ENCODE peak calls at places on chromosomes 16 and 17, in eight cellular contexts. X is coronary artery, U is tibial artery, T is lung, J is brain microvascular endothelial cell, M is GM12878, S is SK-N-SH, Y is psoas muscle. R is an unnamed sample.

GRCh38 chr17:7686221-7687071 is 844 bp downstream of the TP53 start:
- DNase-seq in U (peak), S (peak), T (peak), Y (peak), M (peak), J (peak), X (peak), R (peak)

GRCh38 chr17:17346428-17347233 is 43.5 kb downstream of the NT5M start:
- DNase-seq in U (peak), J (no peak), S (peak), X (peak), T (no peak), M (no peak), Y (no peak), R (no peak)

GRCh38 chr16:77212736-77213541 is 13.7 kb downstream of the SYCE1L start:
- DNase-seq in T (peak), S (peak), Y (peak), M (no peak), J (no peak), U (no peak), X (no peak), R (no peak)

GRCh38 chr16:868386-868755 is 67.8 kb upstream of the GNG13 start:
- DNase-seq in J (no peak), U (no peak), T (no peak), Y (peak), M (no peak), S (no peak), X (no peak), R (no peak)

GRCh38 chr17:39676198-39676819 is 8.1 kb downstream of the PNMT start:
- DNase-seq in X (no peak), M (peak), T (peak), U (peak), S (no peak), Y (peak), J (no peak), R (no peak)

GRCh38 chr16:84919751-84920150 is 91.6 kb downstream of the ZDHHC7 start:
- DNase-seq in U (no peak), T (no peak), X (no peak), Y (peak), S (no peak), M (no peak), J (no peak), R (no peak)

GRCh38 chr17:53492532-53492931 is 330.2 kb upstream of the KIF2B start:
- DNase-seq in M (no peak), Y (no peak), T (no peak), S (no peak), X (no peak), J (no peak), U (no peak), R (no peak)

GRCh38 chr16:83200005-83200779 is 573.4 kb downstream of the CDH13 start:
- DNase-seq in S (no peak), X (no peak), J (no peak), U (no peak), Y (peak), T (no peak), M (no peak), R (no peak)

GRCh38 chr17:14926526-14927122 is 338.5 kb downstream of the PMP22 start:
- DNase-seq in U (no peak), S (peak), M (no peak), X (no peak), T (peak), J (peak), Y (no peak), R (no peak)

GRCh38 chr17:79830303-79830702 is 8.9 kb downstream of the CBX4 start:
- DNase-seq in T (no peak), S (no peak), X (no peak), Y (no peak), J (no peak), U (no peak), M (no peak), R (no peak)

GRCh38 chr17:7444682-7445010 is 215 bp upstream of the CHRNB1 start:
- DNase-seq in U (no peak), X (no peak), Y (no peak), S (no peak), J (no peak), M (no peak), T (no peak), R (no peak)

GRCh38 chr16:10949424-10949970 is 5.1 kb downstream of the CLEC16A start:
- DNase-seq in T (no peak), Y (no peak), J (no peak), S (no peak), X (no peak), U (no peak), M (peak), R (no peak)

GRCh38 chr17:49567871-49568694 is 7.6 kb upstream of the NXPH3 start:
- DNase-seq in Y (peak), S (peak), U (peak), T (peak), M (no peak), X (peak), J (peak), R (peak)

GRCh38 chr17:60959011-60959410 is 281.4 kb downstream of the BCAS3 start:
- DNase-seq in U (no peak), X (no peak), T (no peak), Y (no peak), J (peak), M (no peak), S (no peak), R (no peak)

GRCh38 chr17:75549246-75550138 is 24.0 kb downstream of the LLGL2 start:
- DNase-seq in T (peak), J (no peak), S (no peak), U (no peak), X (no peak), Y (no peak), M (no peak), R (no peak)

GRCh38 chr16:55532227-55532626 is 23.4 kb downstream of the LPCAT2 start:
- DNase-seq in M (no peak), Y (no peak), U (no peak), J (no peak), X (no peak), T (no peak), S (no peak), R (no peak)

GRCh38 chr17:82611140-82612058 is 36.8 kb downstream of the WDR45B start:
- DNase-seq in X (no peak), S (peak), T (no peak), M (no peak), Y (peak), U (no peak), J (no peak), R (no peak)

GRCh38 chr17:9456265-9456664 is 119.4 kb downstream of the STX8 start:
- DNase-seq in Y (no peak), J (no peak), S (no peak), T (no peak), X (no peak), U (no peak), M (no peak), R (no peak)

GRCh38 chr17:65797809-65798208 is 236.4 kb upstream of the AXIN2 start:
- DNase-seq in S (peak), X (no peak), Y (no peak), M (no peak), U (no peak), T (no peak), J (no peak), R (no peak)

GRCh38 chr16:49491736-49492089 is 118.1 kb downstream of the C16orf78 start:
- DNase-seq in M (no peak), S (no peak), U (peak), Y (peak), X (no peak), T (no peak), J (no peak), R (no peak)

GRCh38 chr17:77316651-77317050 is 175.9 kb downstream of the SEC14L1 start:
- DNase-seq in M (no peak), U (no peak), X (peak), Y (no peak), S (no peak), T (no peak), J (no peak), R (no peak)

GRCh38 chr17:49180303-49180702 is 30.1 kb downstream of the GNGT2 start:
- DNase-seq in T (peak), Y (peak), S (peak), U (peak), X (no peak), M (peak), J (peak), R (no peak)

GRCh38 chr16:50366126-50366525 is 2.7 kb downstream of the BRD7 start:
- DNase-seq in S (no peak), X (no peak), M (no peak), Y (no peak), T (no peak), U (no peak), J (no peak), R (no peak)

GRCh38 chr16:57610611-57611010 is 17.8 kb upstream of the ADGRG1 start:
- DNase-seq in T (no peak), S (no peak), J (no peak), U (no peak), Y (no peak), M (no peak), X (no peak), R (no peak)

GRCh38 chr16:871562-872330 is 71.2 kb upstream of the GNG13 start:
- DNase-seq in U (no peak), X (no peak), J (no peak), S (no peak), M (no peak), T (no peak), Y (peak), R (no peak)

GRCh38 chr17:27366438-27366837 is 72.5 kb downstream of the WSB1 start:
- DNase-seq in X (no peak), J (no peak), S (no peak), T (no peak), M (no peak), Y (no peak), U (no peak), R (no peak)

GRCh38 chr17:82353484-82353883 is 5.6 kb upstream of the TEX19 start:
- DNase-seq in X (no peak), S (no peak), T (no peak), J (no peak), M (no peak), Y (peak), U (no peak), R (no peak)

GRCh38 chr17:49358638-49359247 is 3.3 kb downstream of the ZNF652 start:
- DNase-seq in S (no peak), M (peak), X (no peak), T (no peak), U (no peak), J (no peak), Y (no peak), R (no peak)

GRCh38 chr17:5832886-5833285 is 237.3 kb upstream of the WSCD1 start:
- DNase-seq in Y (no peak), T (no peak), U (no peak), X (no peak), M (no peak), J (peak), S (no peak), R (no peak)

GRCh38 chr17:59766486-59766885 is 59.0 kb downstream of the VMP1 start:
- DNase-seq in J (no peak), U (no peak), X (no peak), T (no peak), S (no peak), M (no peak), Y (no peak), R (no peak)

GRCh38 chr17:2796164-2797140 is at the start of gene RAP1GAP2:
- DNase-seq in X (no peak), J (no peak), S (no peak), U (peak), Y (peak), M (no peak), T (peak), R (peak)

GRCh38 chr17:48052956-48053757 is 5.0 kb downstream of the NFE2L1 start:
- DNase-seq in X (no peak), T (no peak), M (no peak), Y (peak), J (no peak), S (peak), U (peak), R (no peak)

GRCh38 chr16:51813609-51814008 is 662.5 kb upstream of the SALL1 start:
- DNase-seq in T (no peak), J (no peak), X (no peak), U (no peak), Y (no peak), S (no peak), M (no peak), R (no peak)

GRCh38 chr16:75061677-75062076 is 54.9 kb downstream of the LDHD start:
- DNase-seq in X (no peak), M (no peak), T (no peak), S (no peak), U (no peak), Y (no peak), J (no peak), R (no peak)

GRCh38 chr17:81164464-81165245 is 652 bp upstream of the PVALEF start:
- DNase-seq in M (no peak), J (no peak), S (peak), T (no peak), X (no peak), Y (no peak), U (no peak), R (no peak)

GRCh38 chr17:2084129-2084765 is 29.3 kb downstream of the HIC1 start:
- DNase-seq in T (no peak), Y (peak), J (peak), U (no peak), X (no peak), M (no peak), S (peak), R (no peak)

GRCh38 chr17:64006361-64007088 is 8.4 kb downstream of the PRR29 start:
- DNase-seq in U (peak), X (peak), M (no peak), Y (peak), S (peak), T (no peak), J (no peak), R (no peak)

GRCh38 chr17:17896746-17897145 is 60.0 kb upstream of the SREBF1 start:
- DNase-seq in Y (no peak), S (no peak), M (no peak), J (no peak), X (no peak), T (no peak), U (no peak), R (no peak)

GRCh38 chr16:19294156-19294649 is 8.7 kb downstream of the CLEC19A start:
- DNase-seq in J (no peak), Y (peak), U (peak), S (no peak), M (peak), X (no peak), T (peak), R (no peak)

GRCh38 chr16:17024514-17024913 is 446.2 kb downstream of the XYLT1 start:
- DNase-seq in X (no peak), U (no peak), T (no peak), S (no peak), M (no peak), J (no peak), Y (no peak), R (no peak)

GRCh38 chr16:17023606-17024005 is 447.2 kb downstream of the XYLT1 start:
- DNase-seq in M (no peak), S (no peak), Y (no peak), U (no peak), T (no peak), X (no peak), J (no peak), R (no peak)

GRCh38 chr16:17029602-17030350 is 441.0 kb downstream of the XYLT1 start:
- DNase-seq in Y (no peak), M (no peak), T (no peak), J (no peak), X (no peak), U (no peak), S (no peak), R (no peak)

GRCh38 chr16:17027488-17028129 is 443.2 kb downstream of the XYLT1 start:
- DNase-seq in U (no peak), J (no peak), T (no peak), Y (no peak), S (no peak), M (peak), X (no peak), R (no peak)

GRCh38 chr16:17026600-17027242 is 444.0 kb downstream of the XYLT1 start:
- DNase-seq in Y (no peak), J (no peak), U (no peak), T (no peak), S (no peak), M (peak), X (no peak), R (no peak)
- H3K4me3 ChIP-seq in Y (no peak), J (no peak), U (no peak), T (no peak), S (no peak), M (peak), X (no peak), R (no peak)

DNA sequence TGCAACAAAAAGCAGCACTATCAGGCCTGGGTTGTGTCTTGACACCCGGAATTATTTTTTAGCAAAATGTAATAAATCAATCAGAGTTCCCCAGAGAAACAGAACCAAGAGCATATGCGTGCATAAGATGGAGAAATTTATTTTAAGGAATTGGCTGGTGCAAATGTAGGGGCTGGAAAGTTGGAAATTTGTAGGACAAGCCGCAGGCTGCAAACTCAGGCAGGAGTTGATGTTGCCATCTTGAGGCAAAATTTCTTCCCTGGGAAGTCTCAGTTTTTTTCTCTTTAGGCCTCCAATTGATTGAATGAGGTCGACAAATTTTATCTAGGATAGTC is 158.9 kb upstream of the FAM20A start:
- DNase-seq in T (no peak), S (no peak), Y (no peak), U (no peak), J (no peak), M (no peak), X (no peak), R (no peak)
- TF ChIP-seq CTCF in T (no peak), S (no peak), Y (no peak), U (no peak), J (no peak), M (no peak), X (no peak), R (no peak)

DNA sequence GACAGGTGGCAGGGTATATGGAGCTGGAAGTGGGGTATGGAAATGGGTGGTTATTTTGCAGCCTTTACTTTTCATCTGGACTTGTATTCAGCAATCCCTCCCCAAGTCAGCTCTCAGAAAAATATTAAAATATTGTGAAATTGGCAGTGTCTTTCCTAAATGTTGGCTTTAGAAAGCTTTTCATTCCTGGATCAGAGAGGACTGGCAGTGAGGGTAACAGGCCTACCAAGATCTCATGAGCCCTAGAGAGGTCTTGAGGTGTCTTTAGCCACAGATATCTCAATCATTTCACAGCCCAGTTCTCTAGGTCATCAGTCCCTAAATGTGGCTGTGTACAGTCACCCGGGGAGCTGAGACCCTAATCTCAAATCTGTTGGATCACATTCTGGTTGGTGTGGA is 22.5 kb downstream of the SLC7A6OS start:
- DNase-seq in J (no peak), M (no peak), X (no peak), S (no peak), Y (no peak), T (no peak), U (no peak), R (no peak)
- H3K27ac ChIP-seq in J (no peak), M (peak), X (peak), S (no peak), Y (peak), T (peak), U (peak), R (peak)

GRCh38 chr17:74344658-74345057 is 17.0 kb downstream of the BTBD17 start:
- DNase-seq in U (no peak), T (no peak), M (no peak), S (no peak), X (no peak), Y (no peak), J (no peak), R (no peak)
- H3K4me3 ChIP-seq in U (no peak), T (no peak), M (no peak), S (no peak), X (no peak), Y (no peak), J (no peak), R (no peak)

GRCh38 chr16:67375161-67375560 is 18.1 kb downstream of the TPPP3 start:
- DNase-seq in X (no peak), Y (no peak), T (no peak), M (no peak), S (no peak), J (no peak), U (no peak), R (no peak)

GRCh38 chr16:67378642-67379041 is 14.7 kb downstream of the TPPP3 start:
- DNase-seq in M (no peak), S (no peak), X (no peak), Y (no peak), U (no peak), J (no peak), T (no peak), R (no peak)

GRCh38 chr16:67370686-67371085 is 22.6 kb downstream of the TPPP3 start:
- DNase-seq in T (no peak), J (no peak), S (no peak), U (no peak), Y (no peak), X (no peak), M (no peak), R (no peak)

DNA sequence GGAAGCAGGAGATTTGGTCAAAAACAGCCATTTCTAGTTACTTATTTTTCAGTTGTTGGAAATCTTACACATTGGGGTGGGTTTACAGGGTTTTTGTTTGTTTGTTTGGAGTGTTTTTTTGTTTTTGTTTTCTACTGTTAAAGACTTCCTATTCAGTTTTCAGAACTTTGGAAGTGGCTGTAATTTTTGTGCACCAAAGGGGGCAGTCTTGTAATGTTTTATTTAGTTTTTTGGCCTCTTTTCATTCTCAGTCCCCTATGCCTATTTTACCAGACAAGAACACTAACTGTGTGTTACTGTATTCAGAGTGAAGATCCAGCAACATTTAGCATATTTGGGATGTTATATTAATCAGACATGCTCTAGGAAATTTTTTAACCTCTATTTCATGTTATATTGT is 20.6 kb downstream of the TPPP3 start:
- DNase-seq in M (no peak), J (no peak), T (no peak), Y (no peak), S (peak), X (no peak), U (no peak), R (no peak)
- TF ChIP-seq CTCF in M (peak), J (peak), T (peak), Y (peak), S (peak), X (no peak), U (peak), R (peak)

DNA sequence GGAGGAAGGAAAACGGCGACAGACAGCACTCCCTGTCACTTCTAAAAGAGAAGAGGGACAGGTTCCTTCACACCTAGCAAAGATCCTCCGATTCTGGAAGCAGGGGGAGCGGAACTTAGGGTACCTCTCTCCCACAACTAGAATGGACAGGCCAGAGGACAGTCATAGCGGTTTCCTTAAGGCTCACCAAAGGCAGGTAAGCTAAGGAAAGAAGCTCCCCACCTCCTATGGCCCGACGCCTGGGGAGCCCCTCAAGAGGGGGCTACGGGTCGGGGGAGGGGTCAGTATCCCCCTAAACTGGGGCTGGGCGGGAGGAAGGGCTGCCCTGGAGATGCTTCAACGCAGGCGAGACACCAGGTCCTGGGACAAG is 290 bp downstream of the RAB5C start:
- DNase-seq in M (no peak), U (no peak), J (no peak), Y (no peak), X (no peak), S (no peak), T (no peak), R (no peak)
- H3K27ac ChIP-seq in M (peak), U (peak), J (peak), Y (peak), X (peak), S (peak), T (peak), R (peak)